ENCODE peak calls at places on chromosomes 12 and 14, in seven cellular contexts. One of them, this sample, is unnamed.
A peak's percentile ranks its signal among the peaks of the same experiment; 100 is the strongest.

GRCh38 chr12:117686911-117687377 is 281.8 kb downstream of the KSR2 start:
- DNase-seq in sigmoid colon: peak; percentile 76
- DNase-seq in right lobe of liver: no peak
- DNase-seq in IMR-90: no peak
- DNase-seq in A549: peak; percentile 88
- DNase-seq in Peyer's patch: no peak
- DNase-seq in stomach: no peak
- DNase-seq in this sample: no peak

GRCh38 chr12:122836027-122836921 is 1.0 kb downstream of the HIP1R start:
- DNase-seq in sigmoid colon: peak; percentile 66
- DNase-seq in right lobe of liver: peak; percentile 37
- DNase-seq in IMR-90: peak; percentile 16
- DNase-seq in A549: peak; percentile 50
- DNase-seq in Peyer's patch: peak; percentile 84
- DNase-seq in stomach: peak; percentile 78
- DNase-seq in this sample: no peak

GRCh38 chr12:4275869-4276253 is 2.3 kb downstream of the CCND2 start:
- DNase-seq in sigmoid colon: peak; percentile 88
- DNase-seq in right lobe of liver: no peak
- DNase-seq in IMR-90: no peak
- DNase-seq in A549: no peak
- DNase-seq in Peyer's patch: no peak
- DNase-seq in stomach: no peak
- DNase-seq in this sample: peak; percentile 66

GRCh38 chr12:66380769-66381168 is 78.5 kb downstream of the HELB start:
- DNase-seq in sigmoid colon: no peak
- DNase-seq in right lobe of liver: no peak
- DNase-seq in IMR-90: no peak
- DNase-seq in A549: no peak
- DNase-seq in Peyer's patch: no peak
- DNase-seq in stomach: no peak
- DNase-seq in this sample: no peak

GRCh38 chr12:110501378-110501721 is 561 bp downstream of the VPS29 start:
- DNase-seq in sigmoid colon: no peak
- DNase-seq in right lobe of liver: peak; percentile 50
- DNase-seq in IMR-90: peak; percentile 31
- DNase-seq in A549: peak; percentile 56
- DNase-seq in Peyer's patch: no peak
- DNase-seq in stomach: peak; percentile 34
- DNase-seq in this sample: peak; percentile 21

GRCh38 chr14:34252227-34252626 is 209.8 kb downstream of the SPTSSA start:
- DNase-seq in sigmoid colon: no peak
- DNase-seq in right lobe of liver: no peak
- DNase-seq in IMR-90: no peak
- DNase-seq in A549: no peak
- DNase-seq in Peyer's patch: no peak
- DNase-seq in stomach: no peak
- DNase-seq in this sample: no peak

GRCh38 chr12:116659771-116660481 is 77.9 kb downstream of the SPRING1 start:
- DNase-seq in sigmoid colon: no peak
- DNase-seq in right lobe of liver: no peak
- DNase-seq in IMR-90: peak; percentile 49
- DNase-seq in A549: no peak
- DNase-seq in Peyer's patch: no peak
- DNase-seq in stomach: peak; percentile 43
- DNase-seq in this sample: no peak

GRCh38 chr12:52691076-52691764 is 11.0 kb upstream of the KRT1 start:
- DNase-seq in sigmoid colon: no peak
- DNase-seq in right lobe of liver: peak; percentile 27
- DNase-seq in IMR-90: no peak
- DNase-seq in A549: no peak
- DNase-seq in Peyer's patch: peak; percentile 55
- DNase-seq in stomach: no peak
- DNase-seq in this sample: no peak

GRCh38 chr12:62848418-62848817 is 86.5 kb downstream of the PPM1H start:
- DNase-seq in sigmoid colon: no peak
- DNase-seq in right lobe of liver: no peak
- DNase-seq in IMR-90: peak; percentile 85
- DNase-seq in A549: peak; percentile 82
- DNase-seq in Peyer's patch: no peak
- DNase-seq in stomach: no peak
- DNase-seq in this sample: no peak

GRCh38 chr12:62924084-62924483 is 10.9 kb downstream of the PPM1H start:
- DNase-seq in sigmoid colon: no peak
- DNase-seq in right lobe of liver: no peak
- DNase-seq in IMR-90: no peak
- DNase-seq in A549: no peak
- DNase-seq in Peyer's patch: no peak
- DNase-seq in stomach: no peak
- DNase-seq in this sample: no peak

GRCh38 chr14:85934123-85934885 is 404.4 kb downstream of the FLRT2 start:
- DNase-seq in sigmoid colon: peak; percentile 61
- DNase-seq in right lobe of liver: peak; percentile 27
- DNase-seq in IMR-90: no peak
- DNase-seq in A549: peak; percentile 13
- DNase-seq in Peyer's patch: peak; percentile 64
- DNase-seq in stomach: peak; percentile 38
- DNase-seq in this sample: peak; percentile 14

GRCh38 chr14:58298477-58298879 is at the start of gene ARID4A:
- DNase-seq in sigmoid colon: peak; percentile 98
- DNase-seq in right lobe of liver: peak; percentile 83
- DNase-seq in IMR-90: no peak
- DNase-seq in A549: no peak
- DNase-seq in Peyer's patch: peak; percentile 96
- DNase-seq in stomach: peak; percentile 87
- DNase-seq in this sample: peak; percentile 85

GRCh38 chr12:6195665-6196535 is 4.3 kb upstream of the CD9 start:
- DNase-seq in sigmoid colon: peak; percentile 94
- DNase-seq in right lobe of liver: peak; percentile 76
- DNase-seq in IMR-90: peak; percentile 91
- DNase-seq in A549: peak; percentile 98
- DNase-seq in Peyer's patch: peak; percentile 94
- DNase-seq in stomach: peak; percentile 91
- DNase-seq in this sample: peak; percentile 91

GRCh38 chr12:63132201-63132600 is 18.8 kb downstream of the AVPR1A start:
- DNase-seq in sigmoid colon: no peak
- DNase-seq in right lobe of liver: no peak
- DNase-seq in IMR-90: no peak
- DNase-seq in A549: no peak
- DNase-seq in Peyer's patch: no peak
- DNase-seq in stomach: no peak
- DNase-seq in this sample: no peak

GRCh38 chr12:95319694-95320331 is 102.2 kb downstream of the VEZT start:
- DNase-seq in sigmoid colon: no peak
- DNase-seq in right lobe of liver: no peak
- DNase-seq in IMR-90: peak; percentile 10
- DNase-seq in A549: no peak
- DNase-seq in Peyer's patch: no peak
- DNase-seq in stomach: no peak
- DNase-seq in this sample: no peak

GRCh38 chr12:114649585-114649984 is 34.4 kb downstream of the TBX3 start:
- DNase-seq in sigmoid colon: no peak
- DNase-seq in right lobe of liver: no peak
- DNase-seq in IMR-90: no peak
- DNase-seq in A549: no peak
- DNase-seq in Peyer's patch: no peak
- DNase-seq in stomach: no peak
- DNase-seq in this sample: no peak

GRCh38 chr14:82886670-82887069 is 1353.0 kb upstream of the SEL1L start:
- DNase-seq in sigmoid colon: no peak
- DNase-seq in right lobe of liver: no peak
- DNase-seq in IMR-90: no peak
- DNase-seq in A549: no peak
- DNase-seq in Peyer's patch: no peak
- DNase-seq in stomach: no peak
- DNase-seq in this sample: no peak

DNA sequence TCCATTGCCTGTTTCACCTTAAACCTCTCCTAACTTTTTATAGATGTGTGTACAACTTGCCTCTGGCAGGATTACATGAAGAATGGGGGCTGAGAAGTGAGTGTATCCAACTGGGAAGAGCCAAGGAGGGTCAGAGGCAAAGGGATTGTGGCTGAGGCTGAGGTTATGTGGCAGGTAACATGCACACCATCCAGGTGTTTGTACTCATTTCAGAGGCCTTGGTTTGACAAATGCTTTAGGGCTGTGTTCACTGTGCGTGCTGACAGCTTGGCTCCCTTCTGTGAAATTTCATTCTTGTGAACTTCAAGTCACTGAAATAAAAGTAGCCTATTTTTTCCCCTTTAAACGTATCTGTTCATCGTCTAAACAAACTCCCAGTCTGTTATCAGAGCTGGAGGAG is 47.7 kb downstream of the ANO6 start:
- DNase-seq in sigmoid colon: no peak
- DNase-seq in right lobe of liver: no peak
- DNase-seq in IMR-90: no peak
- DNase-seq in A549: no peak
- DNase-seq in Peyer's patch: no peak
- DNase-seq in stomach: no peak
- DNase-seq in this sample: no peak
- H3K27ac ChIP-seq in sigmoid colon: peak overlapping the region; percentile 63
- H3K27ac ChIP-seq in right lobe of liver: no peak overlapping the region
- H3K27ac ChIP-seq in IMR-90: no peak overlapping the region
- H3K27ac ChIP-seq in A549: no peak overlapping the region
- H3K27ac ChIP-seq in Peyer's patch: no peak overlapping the region
- H3K27ac ChIP-seq in stomach: no peak overlapping the region
- H3K27ac ChIP-seq in this sample: peak overlapping the region; percentile 68

GRCh38 chr12:54358945-54359761 is 5.1 kb downstream of the GPR84 start:
- DNase-seq in sigmoid colon: peak; percentile 99
- DNase-seq in right lobe of liver: peak; percentile 93
- DNase-seq in IMR-90: peak; percentile 100
- DNase-seq in A549: peak; percentile 99
- DNase-seq in Peyer's patch: peak; percentile 98
- DNase-seq in stomach: peak; percentile 95
- DNase-seq in this sample: peak; percentile 97
- TF ChIP-seq POLR2A in sigmoid colon: no peak
- TF ChIP-seq POLR2A in right lobe of liver: peak; percentile 38
- TF ChIP-seq POLR2A in IMR-90: peak; percentile 56
- TF ChIP-seq POLR2A in A549: peak; percentile 38
- TF ChIP-seq POLR2A in Peyer's patch: no peak
- TF ChIP-seq POLR2A in stomach: no peak
- TF ChIP-seq POLR2A in this sample: peak; percentile 36

GRCh38 chr14:69713127-69713800 is 53.7 kb upstream of the SRSF5 start:
- DNase-seq in sigmoid colon: no peak
- DNase-seq in right lobe of liver: no peak
- DNase-seq in IMR-90: no peak
- DNase-seq in A549: no peak
- DNase-seq in Peyer's patch: peak; percentile 45
- DNase-seq in stomach: peak; percentile 65
- DNase-seq in this sample: no peak
- H3K4me1 ChIP-seq in sigmoid colon: peaks cover 49% of the 10 kb centered on the region
- H3K4me1 ChIP-seq in right lobe of liver: no peaks in the 10 kb centered on the region
- H3K4me1 ChIP-seq in IMR-90: peaks cover 27% of the 10 kb centered on the region
- H3K4me1 ChIP-seq in A549: peaks cover 15% of the 10 kb centered on the region
- H3K4me1 ChIP-seq in Peyer's patch: peaks cover 58% of the 10 kb centered on the region
- H3K4me1 ChIP-seq in stomach: peaks cover 72% of the 10 kb centered on the region
- H3K4me1 ChIP-seq in this sample: peaks cover 27% of the 10 kb centered on the region

DNA sequence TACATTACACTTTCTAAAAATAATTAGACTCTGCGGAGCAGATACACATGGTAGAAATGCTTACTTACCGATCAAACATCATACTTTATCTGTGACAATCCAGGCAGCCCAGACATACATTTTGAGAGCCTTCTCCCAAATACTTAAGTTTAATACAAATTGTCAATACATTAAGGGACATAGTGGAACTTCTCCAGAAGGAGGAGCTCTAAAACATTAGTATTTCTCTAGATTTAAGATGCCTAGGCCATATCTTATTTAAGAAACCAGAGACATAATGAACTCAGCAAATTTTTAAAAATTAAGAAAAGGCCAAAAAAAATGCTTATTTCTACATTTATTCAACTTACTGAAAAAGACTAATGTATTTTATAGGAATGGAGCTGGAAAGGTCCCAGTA is 16.1 kb downstream of the ACSM4 start:
- DNase-seq in sigmoid colon: no peak
- DNase-seq in right lobe of liver: no peak
- DNase-seq in IMR-90: no peak
- DNase-seq in A549: no peak
- DNase-seq in Peyer's patch: no peak
- DNase-seq in stomach: no peak
- DNase-seq in this sample: no peak
- H3K27ac ChIP-seq in sigmoid colon: no peak overlapping the region
- H3K27ac ChIP-seq in right lobe of liver: no peak overlapping the region
- H3K27ac ChIP-seq in IMR-90: no peak overlapping the region
- H3K27ac ChIP-seq in A549: no peak overlapping the region
- H3K27ac ChIP-seq in Peyer's patch: no peak overlapping the region
- H3K27ac ChIP-seq in stomach: no peak overlapping the region
- H3K27ac ChIP-seq in this sample: no peak overlapping the region

GRCh38 chr12:71610036-71610795 is 53.4 kb downstream of the ZFC3H1 start:
- DNase-seq in sigmoid colon: no peak
- DNase-seq in right lobe of liver: no peak
- DNase-seq in IMR-90: no peak
- DNase-seq in A549: no peak
- DNase-seq in Peyer's patch: no peak
- DNase-seq in stomach: no peak
- DNase-seq in this sample: no peak

GRCh38 chr12:71605034-71605433 is 58.6 kb downstream of the ZFC3H1 start:
- DNase-seq in sigmoid colon: no peak
- DNase-seq in right lobe of liver: no peak
- DNase-seq in IMR-90: no peak
- DNase-seq in A549: no peak
- DNase-seq in Peyer's patch: no peak
- DNase-seq in stomach: no peak
- DNase-seq in this sample: no peak

GRCh38 chr12:71602745-71603577 is 60.7 kb downstream of the ZFC3H1 start:
- DNase-seq in sigmoid colon: no peak
- DNase-seq in right lobe of liver: no peak
- DNase-seq in IMR-90: no peak
- DNase-seq in A549: no peak
- DNase-seq in Peyer's patch: no peak
- DNase-seq in stomach: no peak
- DNase-seq in this sample: no peak

DNA sequence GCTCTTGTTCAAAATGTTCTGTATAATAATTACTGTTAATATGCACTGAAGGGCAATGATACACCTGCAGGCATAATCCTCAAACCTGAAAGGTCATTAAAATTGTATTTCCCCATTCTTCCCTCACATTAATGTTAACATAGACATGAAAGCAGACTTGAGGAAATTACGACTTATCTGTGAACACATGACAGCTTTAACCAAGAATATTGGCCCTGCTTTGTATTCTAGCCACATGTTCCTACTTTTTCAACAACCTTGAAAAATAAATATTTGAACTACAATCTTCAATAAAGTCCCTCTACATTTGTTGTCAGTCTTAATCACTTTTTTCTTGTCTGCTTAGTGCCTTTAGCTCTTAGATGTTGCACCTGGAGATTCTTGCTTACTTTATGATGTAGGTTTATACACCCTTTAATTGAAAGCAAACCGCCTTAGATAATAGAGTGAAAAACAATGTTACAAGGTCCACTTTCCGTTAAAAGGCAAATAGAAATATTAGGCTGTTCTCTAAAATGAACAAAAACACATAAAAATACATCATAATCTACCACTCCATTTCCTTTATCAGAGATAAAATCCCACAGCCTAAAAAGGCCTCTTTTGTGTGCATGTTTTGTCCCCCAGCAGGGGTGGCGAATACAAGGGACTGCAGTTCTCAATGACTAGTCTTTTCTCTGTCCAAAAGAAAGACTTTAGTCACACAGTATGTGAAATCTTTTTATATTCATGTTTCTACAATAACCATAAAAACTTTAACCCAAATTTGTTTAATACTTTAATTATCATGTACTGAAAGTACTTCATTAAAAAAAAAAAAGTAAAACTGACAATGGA is 55.9 kb downstream of the ZFC3H1 start:
- DNase-seq in sigmoid colon: no peak
- DNase-seq in right lobe of liver: no peak
- DNase-seq in IMR-90: no peak
- DNase-seq in A549: no peak
- DNase-seq in Peyer's patch: no peak
- DNase-seq in stomach: no peak
- DNase-seq in this sample: no peak
- TF ChIP-seq POLR2A in sigmoid colon: no peak
- TF ChIP-seq POLR2A in right lobe of liver: no peak
- TF ChIP-seq POLR2A in IMR-90: no peak
- TF ChIP-seq POLR2A in A549: no peak
- TF ChIP-seq POLR2A in Peyer's patch: no peak
- TF ChIP-seq POLR2A in stomach: no peak
- TF ChIP-seq POLR2A in this sample: no peak